ENCODE peak calls at places on chromosomes 12 and 14, in seven cellular contexts. C is ELR; V is NCI-H1417; S is choroid plexus epithelial cell; H is IMR-90; N is cardiac muscle cell; X is CD8-positive, alpha-beta T cell. W is an unnamed sample.

GRCh38 chr14:29273513-29273912 is 506.9 kb downstream of the FOXG1 start:
- DNase-seq in S (no peak), X (no peak), H (no peak), C (peak; percentile 8), N (no peak), V (no peak), W (no peak)

GRCh38 chr12:65720136-65720535 is 104.1 kb upstream of the HMGA2 start:
- DNase-seq in C (peak; percentile 91), N (peak; percentile 68), S (peak; percentile 61), H (peak; percentile 42), X (no peak), V (no peak), W (no peak)

GRCh38 chr12:94041833-94042232 is 106.5 kb upstream of the PLXNC1 start:
- DNase-seq in H (no peak), V (no peak), S (no peak), C (no peak), N (no peak), X (no peak), W (no peak)

GRCh38 chr12:117470804-117471203 is 109.4 kb upstream of the NOS1 start:
- DNase-seq in N (no peak), S (no peak), H (no peak), X (no peak), V (peak; percentile 6), C (no peak), W (no peak)

GRCh38 chr12:109460538-109460937 is 16.6 kb downstream of the KCTD10 start:
- DNase-seq in S (no peak), C (no peak), H (no peak), N (no peak), V (no peak), X (no peak), W (no peak)

GRCh38 chr12:1864867-1865266 is 44.5 kb downstream of the LRTM2 start:
- DNase-seq in X (no peak), V (no peak), C (no peak), N (no peak), S (no peak), H (no peak), W (no peak)

GRCh38 chr14:37573355-37573754 is 21.7 kb downstream of the FOXA1 start:
- DNase-seq in C (peak; percentile 43), S (no peak), X (no peak), N (no peak), V (no peak), H (no peak), W (no peak)

GRCh38 chr14:61285364-61285763 is 4.2 kb upstream of the TMEM30B start:
- DNase-seq in N (no peak), S (no peak), C (no peak), X (no peak), V (no peak), H (peak; percentile 12), W (no peak)

GRCh38 chr14:61585598-61586538 is 109.4 kb upstream of the HIF1A start:
- DNase-seq in C (peak; percentile 83), X (no peak), H (peak; percentile 93), S (peak; percentile 89), N (peak; percentile 77), V (no peak), W (peak; percentile 72)

GRCh38 chr12:104598342-104599271 is 141.9 kb downstream of the CHST11 start:
- DNase-seq in H (no peak), V (no peak), X (no peak), N (peak; percentile 30), C (no peak), S (no peak), W (no peak)

GRCh38 chr12:6182279-6182898 is 17.8 kb upstream of the CD9 start:
- DNase-seq in S (peak; percentile 87), X (no peak), N (peak; percentile 84), H (peak; percentile 68), C (peak; percentile 46), V (peak; percentile 82), W (peak; percentile 78)

GRCh38 chr12:49784756-49785409 is 43.3 kb downstream of the NCKAP5L start:
- DNase-seq in C (peak; percentile 55), N (peak; percentile 22), X (no peak), V (no peak), S (peak; percentile 59), H (peak; percentile 67), W (no peak)

GRCh38 chr14:77290705-77291104 is 19.7 kb upstream of the NGB start:
- DNase-seq in N (no peak), S (peak; percentile 46), C (peak; percentile 61), V (no peak), H (peak; percentile 75), X (no peak), W (peak; percentile 35)

GRCh38 chr12:89450922-89451321 is 73.7 kb downstream of the GALNT4 start:
- DNase-seq in X (no peak), N (peak; percentile 89), C (peak; percentile 66), V (no peak), S (peak; percentile 94), H (peak; percentile 76), W (no peak)

GRCh38 chr12:6925543-6926279 is 2.0 kb upstream of the ATN1 start:
- DNase-seq in N (peak; percentile 89), S (peak; percentile 63), C (peak; percentile 88), V (no peak), X (peak; percentile 19), H (peak; percentile 90), W (peak; percentile 82)

GRCh38 chr14:104929268-104930230 is 4.9 kb downstream of the PLD4 start:
- DNase-seq in N (no peak), V (no peak), X (no peak), C (no peak), H (no peak), S (no peak), W (no peak)

GRCh38 chr14:99716091-99716849 is 32.2 kb downstream of the CYP46A1 start:
- DNase-seq in N (no peak), V (no peak), X (no peak), H (no peak), C (no peak), S (no peak), W (peak; percentile 1)

GRCh38 chr12:2306686-2307249 is 254.0 kb downstream of the CACNA1C start:
- DNase-seq in H (no peak), V (no peak), X (no peak), N (no peak), C (no peak), S (no peak), W (no peak)

GRCh38 chr14:92501891-92502351 is 11.7 kb upstream of the RIN3 start:
- DNase-seq in C (peak; percentile 76), N (peak; percentile 79), H (peak; percentile 60), S (peak; percentile 58), X (no peak), V (no peak), W (no peak)

GRCh38 chr12:31118831-31119530 is 45.3 kb downstream of the DDX11 start:
- DNase-seq in X (peak; percentile 47), S (peak; percentile 8), C (peak; percentile 40), V (peak; percentile 58), H (no peak), N (peak; percentile 25), W (peak; percentile 69)

GRCh38 chr12:72010365-72010764 is 71.7 kb downstream of the TPH2 start:
- DNase-seq in X (no peak), N (no peak), S (no peak), C (no peak), H (peak; percentile 54), V (no peak), W (no peak)